ENCODE peak calls at places on chromosomes 4 and X, in five cellular contexts. One of them, this sample, is unnamed.
A peak's percentile ranks its signal among the peaks of the same experiment; 100 is the strongest.

GRCh38 chr4:8171941-8172924 is 13.6 kb upstream of the ABLIM2 start:
- DNase-seq in AG09309: no peak
- DNase-seq in pancreas: no peak
- DNase-seq in cardiac muscle cell: no peak
- DNase-seq in right cardiac atrium: no peak
- DNase-seq in this sample: peak; percentile 20

GRCh38 chrX:72029473-72030411 is 102.0 kb downstream of the RTL5 start:
- DNase-seq in right cardiac atrium: no peak
- DNase-seq in pancreas: no peak
- DNase-seq in AG09309: peak; percentile 28
- DNase-seq in cardiac muscle cell: peak; percentile 61
- DNase-seq in this sample: peak; percentile 66

GRCh38 chr4:142940614-142941013 is 94.5 kb upstream of the INPP4B start:
- DNase-seq in right cardiac atrium: no peak
- DNase-seq in AG09309: no peak
- DNase-seq in cardiac muscle cell: no peak
- DNase-seq in pancreas: peak; percentile 67
- DNase-seq in this sample: no peak

GRCh38 chr4:10893417-10893816 is 208.8 kb upstream of the CLNK start:
- DNase-seq in AG09309: no peak
- DNase-seq in pancreas: no peak
- DNase-seq in right cardiac atrium: no peak
- DNase-seq in cardiac muscle cell: peak; percentile 8
- DNase-seq in this sample: no peak

GRCh38 chr4:10093801-10094552 is 22.6 kb downstream of the WDR1 start:
- DNase-seq in pancreas: no peak
- DNase-seq in right cardiac atrium: peak; percentile 61
- DNase-seq in cardiac muscle cell: peak; percentile 98
- DNase-seq in AG09309: peak; percentile 91
- DNase-seq in this sample: peak; percentile 93

GRCh38 chr4:38131371-38132139 is 171.4 kb downstream of the PTTG2 start:
- DNase-seq in right cardiac atrium: no peak
- DNase-seq in pancreas: peak; percentile 32
- DNase-seq in cardiac muscle cell: peak; percentile 39
- DNase-seq in AG09309: no peak
- DNase-seq in this sample: no peak

GRCh38 chrX:104172121-104172520 is 5.9 kb downstream of the FAM199X start:
- DNase-seq in pancreas: no peak
- DNase-seq in AG09309: no peak
- DNase-seq in cardiac muscle cell: no peak
- DNase-seq in right cardiac atrium: no peak
- DNase-seq in this sample: no peak

GRCh38 chr4:70197842-70198241 is 2.3 kb downstream of the ODAM start:
- DNase-seq in pancreas: peak; percentile 34
- DNase-seq in cardiac muscle cell: peak; percentile 6
- DNase-seq in right cardiac atrium: no peak
- DNase-seq in AG09309: no peak
- DNase-seq in this sample: peak; percentile 39

GRCh38 chr4:23001478-23001877 is 308.7 kb downstream of the GBA3 start:
- DNase-seq in right cardiac atrium: no peak
- DNase-seq in pancreas: no peak
- DNase-seq in AG09309: no peak
- DNase-seq in cardiac muscle cell: no peak
- DNase-seq in this sample: no peak

GRCh38 chrX:151722241-151722846 is 6.5 kb downstream of the FATE1 start:
- DNase-seq in right cardiac atrium: no peak
- DNase-seq in AG09309: no peak
- DNase-seq in cardiac muscle cell: peak; percentile 34
- DNase-seq in pancreas: no peak
- DNase-seq in this sample: no peak

GRCh38 chr4:174658246-174658645 is 136.0 kb upstream of the HPGD start:
- DNase-seq in AG09309: no peak
- DNase-seq in cardiac muscle cell: peak; percentile 24
- DNase-seq in right cardiac atrium: no peak
- DNase-seq in pancreas: no peak
- DNase-seq in this sample: no peak

GRCh38 chr4:168124008-168124641 is 31.8 kb downstream of the ANXA10 start:
- DNase-seq in right cardiac atrium: no peak
- DNase-seq in pancreas: no peak
- DNase-seq in cardiac muscle cell: no peak
- DNase-seq in AG09309: no peak
- DNase-seq in this sample: peak; percentile 65

GRCh38 chr4:1500231-1500965 is 94.2 kb upstream of the NKX1-1 start:
- DNase-seq in AG09309: no peak
- DNase-seq in cardiac muscle cell: no peak
- DNase-seq in pancreas: no peak
- DNase-seq in right cardiac atrium: no peak
- DNase-seq in this sample: no peak

GRCh38 chrX:19593684-19594083 is 78.4 kb upstream of the MAP3K15 start:
- DNase-seq in pancreas: no peak
- DNase-seq in right cardiac atrium: no peak
- DNase-seq in AG09309: no peak
- DNase-seq in cardiac muscle cell: peak; percentile 69
- DNase-seq in this sample: peak; percentile 73

GRCh38 chrX:10098235-10098819 is 58.4 kb upstream of the CLCN4 start:
- DNase-seq in right cardiac atrium: no peak
- DNase-seq in AG09309: no peak
- DNase-seq in pancreas: no peak
- DNase-seq in cardiac muscle cell: no peak
- DNase-seq in this sample: no peak

GRCh38 chr4:37322122-37322521 is 77.6 kb downstream of the NWD2 start:
- DNase-seq in AG09309: no peak
- DNase-seq in pancreas: no peak
- DNase-seq in cardiac muscle cell: no peak
- DNase-seq in right cardiac atrium: no peak
- DNase-seq in this sample: no peak

GRCh38 chrX:40483502-40483901 is 97.3 kb upstream of the ATP6AP2 start:
- DNase-seq in cardiac muscle cell: no peak
- DNase-seq in right cardiac atrium: no peak
- DNase-seq in AG09309: no peak
- DNase-seq in pancreas: no peak
- DNase-seq in this sample: no peak

GRCh38 chr4:180084561-180084960 is 2158.6 kb upstream of the TENM3 start:
- DNase-seq in pancreas: no peak
- DNase-seq in cardiac muscle cell: no peak
- DNase-seq in right cardiac atrium: no peak
- DNase-seq in AG09309: no peak
- DNase-seq in this sample: peak; percentile 35

GRCh38 chr4:3037957-3038451 is 36.3 kb downstream of the HTT-AS start:
- DNase-seq in AG09309: no peak
- DNase-seq in right cardiac atrium: peak; percentile 75
- DNase-seq in cardiac muscle cell: peak; percentile 17
- DNase-seq in pancreas: no peak
- DNase-seq in this sample: no peak

GRCh38 chrX:107102980-107103379 is 15.6 kb downstream of the RBM41 start:
- DNase-seq in right cardiac atrium: no peak
- DNase-seq in pancreas: no peak
- DNase-seq in AG09309: no peak
- DNase-seq in cardiac muscle cell: peak; percentile 14
- DNase-seq in this sample: peak; percentile 6

GRCh38 chr4:140372607-140373327 is 679 bp upstream of the SCOC start:
- DNase-seq in AG09309: no peak
- DNase-seq in pancreas: no peak
- DNase-seq in cardiac muscle cell: peak; percentile 14
- DNase-seq in right cardiac atrium: no peak
- DNase-seq in this sample: peak; percentile 67

GRCh38 chr4:27272264-27272663 is 411.6 kb downstream of the STIM2 start:
- DNase-seq in right cardiac atrium: no peak
- DNase-seq in AG09309: no peak
- DNase-seq in cardiac muscle cell: no peak
- DNase-seq in pancreas: no peak
- DNase-seq in this sample: no peak

GRCh38 chr4:108433832-108434231 is 186.5 kb upstream of the RPL34 start:
- DNase-seq in pancreas: no peak
- DNase-seq in cardiac muscle cell: no peak
- DNase-seq in right cardiac atrium: no peak
- DNase-seq in AG09309: peak; percentile 7
- DNase-seq in this sample: peak; percentile 64
- H3K4me3 ChIP-seq in pancreas: no peak overlapping the region
- H3K4me3 ChIP-seq in cardiac muscle cell: no peak overlapping the region
- H3K4me3 ChIP-seq in right cardiac atrium: no peak overlapping the region
- H3K4me3 ChIP-seq in AG09309: no peak overlapping the region
- H3K4me3 ChIP-seq in this sample: no peak overlapping the region

DNA sequence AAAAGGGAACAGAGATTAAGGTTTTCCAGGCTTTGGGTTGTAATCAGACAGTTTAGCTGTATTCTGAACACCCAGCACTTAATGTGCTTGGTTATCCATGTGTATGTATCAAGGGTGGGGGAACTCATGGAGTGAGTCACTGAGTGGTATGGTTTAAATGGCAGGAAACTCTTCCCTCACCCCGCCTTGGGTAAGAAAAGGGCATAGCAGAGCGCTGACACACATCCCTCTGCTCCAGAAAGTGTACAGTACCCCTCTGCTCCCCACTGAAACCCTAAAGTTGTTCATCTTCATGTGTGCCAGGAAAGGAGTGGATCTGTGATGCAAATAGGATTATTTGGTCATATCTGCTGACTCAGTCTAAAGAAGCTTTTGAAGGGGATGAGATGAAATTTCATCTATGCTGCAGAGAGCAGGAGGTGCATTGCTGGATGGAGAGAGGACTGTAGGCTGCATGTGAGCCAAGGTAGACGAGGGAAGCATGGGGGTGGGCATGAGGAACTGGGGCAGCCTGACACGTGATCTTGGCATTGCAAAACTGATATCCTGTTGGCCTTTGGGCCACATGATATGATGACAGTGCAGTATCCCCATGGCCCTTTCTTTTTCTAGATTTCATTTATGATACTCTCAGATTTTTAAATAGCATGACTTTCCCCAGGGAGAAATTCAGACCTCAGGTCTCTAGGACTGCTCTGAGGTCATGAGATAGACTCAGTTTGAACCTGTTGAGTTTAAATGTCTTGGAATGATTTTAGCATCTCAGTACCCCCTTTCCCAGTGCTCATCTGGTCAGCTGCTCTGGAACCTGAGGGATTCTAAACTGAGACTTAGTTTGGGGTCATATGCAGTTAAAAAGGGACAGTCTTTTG is 84.8 kb downstream of the TMEM164 start:
- DNase-seq in right cardiac atrium: no peak
- DNase-seq in AG09309: peak; percentile 80
- DNase-seq in pancreas: no peak
- DNase-seq in cardiac muscle cell: peak; percentile 88
- DNase-seq in this sample: peak; percentile 70
- H3K4me3 ChIP-seq in right cardiac atrium: no peak overlapping the region
- H3K4me3 ChIP-seq in AG09309: no peak overlapping the region
- H3K4me3 ChIP-seq in pancreas: no peak overlapping the region
- H3K4me3 ChIP-seq in cardiac muscle cell: no peak overlapping the region
- H3K4me3 ChIP-seq in this sample: no peak overlapping the region

DNA sequence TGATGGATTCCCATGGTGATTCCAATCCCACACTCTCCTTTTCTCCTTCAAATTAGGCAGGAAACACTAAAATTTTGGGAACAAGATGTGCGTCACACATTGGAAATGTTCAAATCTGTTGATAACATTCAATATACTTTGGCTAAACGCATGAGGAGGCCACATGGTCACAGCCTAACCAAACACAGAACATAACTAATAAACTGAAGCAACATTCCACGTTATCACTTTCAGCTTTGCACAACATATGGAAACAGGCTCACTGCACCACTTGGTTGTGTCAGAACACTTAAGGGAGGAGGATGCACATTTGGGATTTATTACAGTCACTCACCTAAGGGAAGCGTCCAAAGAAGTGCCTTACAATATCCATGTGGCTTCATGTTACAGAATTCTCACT is 4.7 kb downstream of the SH3RF1 start:
- DNase-seq in AG09309: no peak
- DNase-seq in right cardiac atrium: no peak
- DNase-seq in pancreas: no peak
- DNase-seq in cardiac muscle cell: peak; percentile 71
- DNase-seq in this sample: no peak
- H3K4me3 ChIP-seq in AG09309: no peak overlapping the region
- H3K4me3 ChIP-seq in right cardiac atrium: no peak overlapping the region
- H3K4me3 ChIP-seq in pancreas: no peak overlapping the region
- H3K4me3 ChIP-seq in cardiac muscle cell: no peak overlapping the region
- H3K4me3 ChIP-seq in this sample: no peak overlapping the region

DNA sequence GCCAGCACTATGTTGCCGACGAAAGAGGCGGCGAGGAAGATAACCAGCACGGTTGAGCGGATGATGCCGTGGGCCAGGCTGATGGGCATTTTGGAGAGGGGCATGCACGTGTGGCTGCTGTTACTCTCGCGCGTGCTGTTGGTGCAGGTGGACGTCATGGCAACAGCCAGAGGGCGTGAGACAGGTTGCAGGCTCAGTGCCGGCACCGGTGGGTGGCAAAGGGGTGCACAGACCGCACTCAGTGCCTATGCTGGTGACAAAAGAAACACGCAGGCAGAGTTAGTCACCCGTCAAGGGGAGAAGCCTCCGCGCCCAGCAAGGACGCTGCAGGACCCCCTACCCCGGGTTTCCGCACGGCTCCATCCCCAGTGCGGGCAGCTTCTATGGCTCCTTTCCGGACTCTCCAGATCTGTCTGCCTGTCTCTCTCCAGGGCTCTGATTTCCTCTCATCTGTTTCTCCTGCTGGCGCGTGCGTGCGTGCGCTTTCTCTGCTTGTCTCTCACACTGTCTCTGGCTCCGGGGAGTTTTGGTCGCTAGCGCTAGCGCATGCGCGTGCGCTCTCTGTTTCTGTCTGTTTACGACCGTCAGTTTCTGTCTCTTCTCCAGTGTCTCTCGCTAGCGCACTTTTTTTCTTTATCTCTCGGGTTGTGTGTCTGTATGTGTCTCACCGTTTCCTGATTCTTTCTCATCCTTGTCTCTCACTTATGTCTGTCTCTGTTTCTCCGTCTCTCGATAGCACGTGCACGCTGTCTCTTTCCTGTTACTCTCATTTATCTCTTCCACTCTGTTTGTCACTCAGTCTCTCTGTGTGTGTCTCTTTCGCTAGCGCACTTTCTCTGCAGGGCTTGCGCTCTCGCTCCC is 2.0 kb downstream of the GPR101 start:
- DNase-seq in pancreas: peak; percentile 2
- DNase-seq in right cardiac atrium: no peak
- DNase-seq in AG09309: no peak
- DNase-seq in cardiac muscle cell: peak; percentile 49
- DNase-seq in this sample: peak; percentile 57
- H3K4me3 ChIP-seq in pancreas: no peak overlapping the region
- H3K4me3 ChIP-seq in right cardiac atrium: peak overlapping the region; percentile 65
- H3K4me3 ChIP-seq in AG09309: peak overlapping the region; percentile 21
- H3K4me3 ChIP-seq in cardiac muscle cell: peak overlapping the region; percentile 39
- H3K4me3 ChIP-seq in this sample: peak overlapping the region; percentile 73

DNA sequence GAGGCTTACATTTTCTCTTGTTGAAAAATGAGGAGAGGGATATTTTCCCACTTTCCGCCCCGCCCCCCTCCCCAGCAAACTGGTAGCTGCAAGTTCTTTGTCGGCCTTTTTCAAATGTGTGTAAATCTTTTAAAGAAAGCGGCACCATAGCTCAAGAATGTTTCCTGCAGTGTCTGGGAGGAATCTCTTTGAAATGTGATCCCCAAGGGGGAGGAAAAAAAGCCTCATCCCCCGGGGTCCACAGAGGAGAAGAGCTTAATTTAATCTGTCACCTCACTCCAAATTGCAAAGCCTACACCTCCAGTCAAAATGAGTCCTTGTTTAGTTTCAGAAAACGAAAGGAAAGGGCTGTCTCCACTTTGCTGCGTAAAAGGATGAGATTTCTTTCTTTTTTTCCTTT is 34.8 kb downstream of the ASMT start:
- DNase-seq in cardiac muscle cell: no peak
- DNase-seq in AG09309: no peak
- DNase-seq in right cardiac atrium: no peak
- DNase-seq in pancreas: no peak
- DNase-seq in this sample: peak; percentile 37
- H3K4me3 ChIP-seq in cardiac muscle cell: no peak overlapping the region
- H3K4me3 ChIP-seq in AG09309: peak overlapping the region; percentile 10
- H3K4me3 ChIP-seq in right cardiac atrium: no peak overlapping the region
- H3K4me3 ChIP-seq in pancreas: no peak overlapping the region
- H3K4me3 ChIP-seq in this sample: peak overlapping the region; percentile 57

This sample was measured in adipocyte.